ENCODE peak calls at places on chromosomes 16 and 17, in five cellular contexts. One of them, this sample, is unnamed.

GRCh38 chr16:8751481-8752311 is 45.7 kb downstream of the TMEM186 start:
- DNase-seq in HTR-8/SVneo: peak
- DNase-seq in neural progenitor cell: no peak
- DNase-seq in anterior cingulate cortex: no peak
- DNase-seq in non-pigmented ciliary epithelial cell: peak
- DNase-seq in this sample: no peak

GRCh38 chr17:6713130-6713917 is at the start of gene SLC13A5:
- DNase-seq in HTR-8/SVneo: peak
- DNase-seq in neural progenitor cell: peak
- DNase-seq in anterior cingulate cortex: no peak
- DNase-seq in non-pigmented ciliary epithelial cell: no peak
- DNase-seq in this sample: no peak

GRCh38 chr16:3822366-3823045 is 58.0 kb downstream of the CREBBP start:
- DNase-seq in HTR-8/SVneo: no peak
- DNase-seq in neural progenitor cell: no peak
- DNase-seq in anterior cingulate cortex: no peak
- DNase-seq in non-pigmented ciliary epithelial cell: no peak
- DNase-seq in this sample: no peak

GRCh38 chr16:52573365-52574104 is 26.6 kb upstream of the TOX3 start:
- DNase-seq in HTR-8/SVneo: no peak
- DNase-seq in neural progenitor cell: no peak
- DNase-seq in anterior cingulate cortex: no peak
- DNase-seq in non-pigmented ciliary epithelial cell: no peak
- DNase-seq in this sample: no peak

GRCh38 chr17:43832976-43833829 is at the start of gene MPP3:
- DNase-seq in HTR-8/SVneo: peak
- DNase-seq in neural progenitor cell: peak
- DNase-seq in anterior cingulate cortex: no peak
- DNase-seq in non-pigmented ciliary epithelial cell: no peak
- DNase-seq in this sample: no peak

GRCh38 chr17:63837480-63837879 is 5.0 kb downstream of the SMARCD2 start:
- DNase-seq in HTR-8/SVneo: no peak
- DNase-seq in neural progenitor cell: no peak
- DNase-seq in anterior cingulate cortex: no peak
- DNase-seq in non-pigmented ciliary epithelial cell: no peak
- DNase-seq in this sample: no peak

GRCh38 chr16:59210955-59211541 is 476.9 kb upstream of the GOT2 start:
- DNase-seq in HTR-8/SVneo: peak
- DNase-seq in neural progenitor cell: peak
- DNase-seq in anterior cingulate cortex: no peak
- DNase-seq in non-pigmented ciliary epithelial cell: peak
- DNase-seq in this sample: no peak

GRCh38 chr17:76251478-76252039 is 11.3 kb upstream of the RNF157 start:
- DNase-seq in HTR-8/SVneo: no peak
- DNase-seq in neural progenitor cell: no peak
- DNase-seq in anterior cingulate cortex: no peak
- DNase-seq in non-pigmented ciliary epithelial cell: no peak
- DNase-seq in this sample: no peak

GRCh38 chr17:2709173-2709661 is 2.3 kb downstream of the CLUH start:
- DNase-seq in HTR-8/SVneo: no peak
- DNase-seq in neural progenitor cell: no peak
- DNase-seq in anterior cingulate cortex: no peak
- DNase-seq in non-pigmented ciliary epithelial cell: no peak
- DNase-seq in this sample: no peak

GRCh38 chr16:31200821-31201510 is 1.6 kb downstream of the PYCARD start:
- DNase-seq in HTR-8/SVneo: no peak
- DNase-seq in neural progenitor cell: no peak
- DNase-seq in anterior cingulate cortex: no peak
- DNase-seq in non-pigmented ciliary epithelial cell: no peak
- DNase-seq in this sample: no peak

GRCh38 chr16:62985727-62986126 is 949.5 kb upstream of the CDH8 start:
- DNase-seq in HTR-8/SVneo: no peak
- DNase-seq in neural progenitor cell: no peak
- DNase-seq in anterior cingulate cortex: no peak
- DNase-seq in non-pigmented ciliary epithelial cell: no peak
- DNase-seq in this sample: no peak

GRCh38 chr16:12992066-12992465 is 90.7 kb downstream of the SHISA9 start:
- DNase-seq in HTR-8/SVneo: no peak
- DNase-seq in neural progenitor cell: no peak
- DNase-seq in anterior cingulate cortex: no peak
- DNase-seq in non-pigmented ciliary epithelial cell: no peak
- DNase-seq in this sample: no peak

GRCh38 chr16:61998460-61998859 is 37.8 kb downstream of the CDH8 start:
- DNase-seq in HTR-8/SVneo: no peak
- DNase-seq in neural progenitor cell: no peak
- DNase-seq in anterior cingulate cortex: no peak
- DNase-seq in non-pigmented ciliary epithelial cell: no peak
- DNase-seq in this sample: no peak

GRCh38 chr17:2688351-2689342 is 22.9 kb downstream of the CLUH start:
- DNase-seq in HTR-8/SVneo: no peak
- DNase-seq in neural progenitor cell: no peak
- DNase-seq in anterior cingulate cortex: no peak
- DNase-seq in non-pigmented ciliary epithelial cell: no peak
- DNase-seq in this sample: no peak

GRCh38 chr17:49575524-49576120 is at the start of gene NXPH3:
- DNase-seq in HTR-8/SVneo: peak
- DNase-seq in neural progenitor cell: peak
- DNase-seq in anterior cingulate cortex: no peak
- DNase-seq in non-pigmented ciliary epithelial cell: no peak
- DNase-seq in this sample: no peak

GRCh38 chr17:50059759-50060273 is 3.9 kb downstream of the ITGA3 start:
- DNase-seq in HTR-8/SVneo: no peak
- DNase-seq in neural progenitor cell: no peak
- DNase-seq in anterior cingulate cortex: no peak
- DNase-seq in non-pigmented ciliary epithelial cell: no peak
- DNase-seq in this sample: no peak

GRCh38 chr16:87550510-87550961 is 51.8 kb upstream of the JPH3 start:
- DNase-seq in HTR-8/SVneo: no peak
- DNase-seq in neural progenitor cell: peak
- DNase-seq in anterior cingulate cortex: no peak
- DNase-seq in non-pigmented ciliary epithelial cell: no peak
- DNase-seq in this sample: no peak

GRCh38 chr17:49486012-49486641 is 9.0 kb upstream of the NGFR start:
- DNase-seq in HTR-8/SVneo: no peak
- DNase-seq in neural progenitor cell: peak
- DNase-seq in anterior cingulate cortex: no peak
- DNase-seq in non-pigmented ciliary epithelial cell: no peak
- DNase-seq in this sample: no peak

GRCh38 chr16:21023509-21024202 is 123.1 kb downstream of the LYRM1 start:
- DNase-seq in HTR-8/SVneo: no peak
- DNase-seq in neural progenitor cell: no peak
- DNase-seq in anterior cingulate cortex: no peak
- DNase-seq in non-pigmented ciliary epithelial cell: no peak
- DNase-seq in this sample: no peak

GRCh38 chr17:64244165-64244564 is 18.9 kb downstream of the TEX2 start:
- DNase-seq in HTR-8/SVneo: no peak
- DNase-seq in neural progenitor cell: no peak
- DNase-seq in anterior cingulate cortex: no peak
- DNase-seq in non-pigmented ciliary epithelial cell: no peak
- DNase-seq in this sample: no peak

GRCh38 chr17:75610103-75610984 is 22.7 kb downstream of the MYO15B start:
- DNase-seq in HTR-8/SVneo: no peak
- DNase-seq in neural progenitor cell: no peak
- DNase-seq in anterior cingulate cortex: no peak
- DNase-seq in non-pigmented ciliary epithelial cell: no peak
- DNase-seq in this sample: no peak

GRCh38 chr17:63930951-63931575 is 1.1 kb downstream of the CD79B start:
- DNase-seq in HTR-8/SVneo: no peak
- DNase-seq in neural progenitor cell: peak
- DNase-seq in anterior cingulate cortex: no peak
- DNase-seq in non-pigmented ciliary epithelial cell: no peak
- DNase-seq in this sample: no peak

GRCh38 chr17:44083250-44083849 is 12.8 kb downstream of the G6PC3 start:
- DNase-seq in HTR-8/SVneo: no peak
- DNase-seq in neural progenitor cell: no peak
- DNase-seq in anterior cingulate cortex: no peak
- DNase-seq in non-pigmented ciliary epithelial cell: no peak
- DNase-seq in this sample: no peak

GRCh38 chr17:83194761-83195329 is 115.4 kb downstream of the METRNL start:
- DNase-seq in HTR-8/SVneo: no peak
- DNase-seq in neural progenitor cell: no peak
- DNase-seq in anterior cingulate cortex: no peak
- DNase-seq in non-pigmented ciliary epithelial cell: no peak
- DNase-seq in this sample: no peak

GRCh38 chr16:67248401-67249177 is at the start of gene SLC9A5:
- DNase-seq in HTR-8/SVneo: peak
- DNase-seq in neural progenitor cell: peak
- DNase-seq in anterior cingulate cortex: no peak
- DNase-seq in non-pigmented ciliary epithelial cell: no peak
- DNase-seq in this sample: no peak

GRCh38 chr17:51258756-51259573 is 884 bp downstream of the MBTD1 start:
- DNase-seq in HTR-8/SVneo: peak
- DNase-seq in neural progenitor cell: no peak
- DNase-seq in anterior cingulate cortex: no peak
- DNase-seq in non-pigmented ciliary epithelial cell: no peak
- DNase-seq in this sample: peak

GRCh38 chr17:40528692-40529417 is 27.4 kb upstream of the TNS4 start:
- DNase-seq in HTR-8/SVneo: no peak
- DNase-seq in neural progenitor cell: no peak
- DNase-seq in anterior cingulate cortex: no peak
- DNase-seq in non-pigmented ciliary epithelial cell: no peak
- DNase-seq in this sample: no peak

GRCh38 chr17:41930009-41930832 is at the start of gene ODAD4:
- DNase-seq in HTR-8/SVneo: peak
- DNase-seq in neural progenitor cell: peak
- DNase-seq in anterior cingulate cortex: peak
- DNase-seq in non-pigmented ciliary epithelial cell: peak
- DNase-seq in this sample: peak

This sample was measured in occipital lobe.